ENCODE peak calls at places on chromosomes 7 and 10, in four cellular contexts. Y, P, D and M are unnamed samples.

GRCh38 chr7:12721286-12721830 is 33.9 kb downstream of the ARL4A start:
- DNase-seq in Y (no peak), D (no peak), P (no peak), M (no peak)

GRCh38 chr10:114442115-114442630 is 37.9 kb upstream of the AFAP1L2 start:
- DNase-seq in P (no peak), Y (no peak), D (no peak), M (peak)

GRCh38 chr7:18495412-18496335 is at the start of gene HDAC9:
- DNase-seq in P (peak), Y (peak), D (peak), M (no peak)

GRCh38 chr7:41134242-41134872 is 568.5 kb downstream of the INHBA start:
- DNase-seq in D (no peak), P (no peak), Y (peak), M (peak)

GRCh38 chr10:127990846-127991542 is 84.1 kb downstream of the PTPRE start:
- DNase-seq in P (no peak), Y (peak), D (no peak), M (peak)

GRCh38 chr10:17425584-17426262 is 28.7 kb downstream of the ST8SIA6 start:
- DNase-seq in P (no peak), D (no peak), Y (no peak), M (no peak)

GRCh38 chr10:74500806-74501205 is 325.6 kb upstream of the KAT6B start:
- DNase-seq in D (no peak), P (no peak), Y (peak), M (no peak)

GRCh38 chr7:125406111-125406510 is 476.5 kb upstream of the POT1 start:
- DNase-seq in Y (no peak), P (no peak), D (no peak), M (no peak)

GRCh38 chr10:58797356-58797755 is 284.7 kb downstream of the BICC1 start:
- DNase-seq in D (no peak), Y (peak), P (no peak), M (peak)

GRCh38 chr10:132548106-132548823 is 10.7 kb downstream of the INPP5A start:
- DNase-seq in P (no peak), Y (no peak), D (no peak), M (no peak)

GRCh38 chr10:126063353-126063791 is 167.0 kb downstream of the FANK1 start:
- DNase-seq in D (no peak), P (no peak), Y (peak), M (peak)

GRCh38 chr7:51324206-51324884 is 7.7 kb upstream of the COBL start:
- DNase-seq in D (no peak), P (no peak), Y (no peak), M (peak)

GRCh38 chr7:50264908-50265307 is 39.6 kb upstream of the IKZF1 start:
- DNase-seq in D (no peak), Y (no peak), P (no peak), M (peak)

GRCh38 chr10:102424145-102424544 is 3.5 kb downstream of the FBXL15 start:
- DNase-seq in P (no peak), Y (no peak), D (no peak), M (no peak)

GRCh38 chr7:137081694-137082093 is 213.2 kb downstream of the CHRM2 start:
- DNase-seq in Y (peak), P (no peak), D (no peak), M (no peak)

GRCh38 chr7:103113164-103113563 is 35.7 kb downstream of the NAPEPLD start:
- DNase-seq in D (no peak), Y (peak), P (no peak), M (peak)

GRCh38 chr10:55370021-55370420 is 569.0 kb upstream of the PCDH15 start:
- DNase-seq in P (peak), D (no peak), Y (peak), M (peak)

GRCh38 chr7:14717711-14718304 is 184.7 kb downstream of the DGKB start:
- DNase-seq in D (no peak), P (no peak), Y (peak), M (peak)

GRCh38 chr10:72659694-72660093 is 32.2 kb upstream of the MCU start:
- DNase-seq in P (no peak), D (peak), Y (peak), M (no peak)

GRCh38 chr7:106866298-106867281 is 1.5 kb downstream of the PIK3CG start:
- DNase-seq in Y (no peak), P (no peak), D (no peak), M (no peak)

GRCh38 chr7:148894596-148894995 is 10.5 kb upstream of the EZH2 start:
- DNase-seq in Y (no peak), P (no peak), D (no peak), M (no peak)

GRCh38 chr10:113071446-113071845 is 121.4 kb downstream of the TCF7L2 start:
- DNase-seq in Y (no peak), P (no peak), D (no peak), M (no peak)

GRCh38 chr7:74320645-74321178 is 31.5 kb downstream of the CLIP2 start:
- DNase-seq in D (no peak), Y (no peak), P (no peak), M (no peak)

GRCh38 chr10:34524369-34525091 is 290.6 kb downstream of the PARD3 start:
- DNase-seq in P (no peak), D (no peak), Y (no peak), M (no peak)

GRCh38 chr7:44581426-44581906 is 565 bp downstream of the TMED4 start:
- DNase-seq in P (no peak), Y (no peak), D (no peak), M (peak)
- H4K91ac ChIP-seq in P (no peak), Y (peak), D (no peak), M (peak)

GRCh38 chr7:7347045-7347444 is 164.7 kb downstream of the C1GALT1 start:
- DNase-seq in Y (no peak), P (no peak), D (no peak), M (no peak)
- H4K91ac ChIP-seq in Y (no peak), P (no peak), D (no peak), M (no peak)

DNA sequence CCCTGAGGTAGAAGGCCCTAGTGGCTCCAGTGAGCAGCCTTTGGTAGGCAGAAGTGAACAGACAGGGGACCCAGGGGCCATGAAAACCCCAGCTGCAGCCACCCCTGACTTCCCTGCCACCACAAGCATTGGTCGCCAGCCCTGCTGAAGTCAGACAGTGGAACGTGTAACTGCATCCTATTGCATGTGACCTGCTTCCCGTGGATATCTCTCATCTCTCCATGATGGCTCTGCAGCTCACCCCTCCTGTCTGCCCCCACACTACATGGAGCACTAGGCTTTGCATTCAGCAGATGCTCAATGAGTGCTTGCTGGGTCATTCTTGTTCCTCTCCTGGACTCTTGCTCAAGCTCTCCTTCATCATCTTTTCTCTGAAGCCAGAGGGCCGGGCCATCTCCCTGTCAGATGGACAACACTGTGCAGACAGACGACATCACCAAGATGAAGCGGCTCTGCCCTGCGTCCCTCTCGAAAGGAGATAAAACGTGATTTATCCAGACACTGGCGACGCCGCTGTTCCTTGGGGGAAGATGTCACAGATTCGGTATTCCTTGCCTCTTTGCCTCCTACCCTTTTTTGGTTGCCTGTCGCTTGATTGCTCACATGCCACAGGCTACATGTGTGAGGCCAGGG is 117.5 kb downstream of the SH3PXD2A start:
- DNase-seq in D (no peak), Y (peak), P (no peak), M (no peak)
- H4K91ac ChIP-seq in D (no peak), Y (peak), P (no peak), M (peak)

GRCh38 chr7:116525298-116525912 is 569 bp downstream of the CAV1 start:
- DNase-seq in Y (peak), D (peak), P (no peak), M (peak)
- H4K91ac ChIP-seq in Y (peak), D (no peak), P (no peak), M (peak)

GRCh38 chr10:80158126-80158525 is 25.6 kb downstream of the PLAC9 start:
- DNase-seq in D (no peak), Y (no peak), P (no peak), M (no peak)
- H4K91ac ChIP-seq in D (no peak), Y (peak), P (no peak), M (no peak)